ENCODE peak calls at places on chromosomes 11 and 22, in six cellular contexts. N is HCT116, R is sigmoid colon, W is HepG2, P is transverse colon, G is K562. J is an unnamed sample.

GRCh38 chr11:114562166-114562916 is 2.7 kb upstream of the NXPE1 start:
- DNase-seq in N (no peak), R (no peak), W (no peak), P (no peak), G (no peak), J (no peak)

GRCh38 chr11:3347127-3347526 is 31.8 kb downstream of the ZNF195 start:
- DNase-seq in N (no peak), R (no peak), W (no peak), P (no peak), G (no peak), J (no peak)

GRCh38 chr11:126304457-126305072 is 705 bp downstream of the DCPS start:
- DNase-seq in N (no peak), R (peak), W (no peak), P (no peak), G (peak), J (no peak)

GRCh38 chr11:47889714-47890441 is 41.7 kb upstream of the NUP160 start:
- DNase-seq in N (no peak), R (no peak), W (no peak), P (no peak), G (no peak), J (no peak)

GRCh38 chr22:29331213-29331612 is 15.7 kb upstream of the RASL10A start:
- DNase-seq in N (no peak), R (no peak), W (no peak), P (no peak), G (no peak), J (no peak)

GRCh38 chr11:117094776-117095175 is 3.5 kb downstream of the SIK3 start:
- DNase-seq in N (no peak), R (no peak), W (no peak), P (no peak), G (no peak), J (no peak)

GRCh38 chr22:37419916-37420655 is 7.2 kb downstream of the ELFN2 start:
- DNase-seq in N (no peak), R (no peak), W (no peak), P (no peak), G (no peak), J (no peak)

GRCh38 chr11:38517991-38518390 is 1920.0 kb upstream of the RAG2 start:
- DNase-seq in N (no peak), R (no peak), W (no peak), P (no peak), G (peak), J (no peak)

GRCh38 chr11:88377661-88378060 is 40.1 kb upstream of the CTSC start:
- DNase-seq in N (no peak), R (no peak), W (no peak), P (no peak), G (no peak), J (no peak)

GRCh38 chr11:7514099-7514725 is 413 bp downstream of the PPFIBP2 start:
- DNase-seq in N (no peak), R (peak), W (no peak), P (peak), G (peak), J (no peak)

GRCh38 chr11:128313931-128314330 is 273.4 kb downstream of the ETS1 start:
- DNase-seq in N (no peak), R (no peak), W (no peak), P (no peak), G (no peak), J (no peak)

GRCh38 chr11:113531575-113532451 is 56.6 kb upstream of the DRD2 start:
- DNase-seq in N (no peak), R (no peak), W (no peak), P (no peak), G (no peak), J (no peak)

DNA sequence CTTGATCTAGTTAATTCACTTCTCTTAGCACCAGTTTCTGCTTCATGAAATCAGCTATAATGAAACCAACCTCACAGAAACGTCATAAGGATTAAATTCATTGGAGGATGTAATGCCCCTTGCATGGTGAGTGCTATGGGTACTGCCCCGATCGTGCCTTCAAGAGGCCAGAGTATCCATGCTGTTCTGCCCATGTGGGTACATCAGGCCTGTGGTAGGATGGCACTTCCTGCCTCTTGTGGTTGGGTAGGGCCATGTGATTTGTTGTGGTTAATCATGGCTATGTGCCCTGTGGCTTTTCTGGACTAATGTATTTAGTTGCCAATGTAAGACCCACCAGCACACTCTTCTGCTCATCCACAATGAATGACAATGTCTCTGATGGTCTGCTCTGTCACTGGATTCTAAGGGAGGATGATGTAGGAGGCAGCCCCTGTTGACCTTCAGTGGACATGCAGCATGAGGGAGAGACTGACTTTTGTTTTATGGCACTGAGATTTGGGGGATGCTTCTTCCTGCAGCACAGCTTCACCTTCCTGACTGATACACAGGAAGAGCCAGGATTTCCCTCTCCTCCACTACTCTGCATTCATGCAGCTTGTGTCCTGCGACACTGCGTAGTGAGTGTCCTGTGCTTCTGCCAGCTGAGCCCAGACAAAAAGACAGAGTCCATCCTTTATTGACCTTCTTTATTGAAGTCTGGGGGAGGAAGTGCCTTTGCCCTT is 66.2 kb downstream of the DHCR7 start:
- DNase-seq in N (no peak), R (no peak), W (no peak), P (no peak), G (no peak), J (no peak)
- TF ChIP-seq POLR2AphosphoS5 in N (no peak), R (no peak), W (no peak), P (no peak), G (no peak), J (no peak)

DNA sequence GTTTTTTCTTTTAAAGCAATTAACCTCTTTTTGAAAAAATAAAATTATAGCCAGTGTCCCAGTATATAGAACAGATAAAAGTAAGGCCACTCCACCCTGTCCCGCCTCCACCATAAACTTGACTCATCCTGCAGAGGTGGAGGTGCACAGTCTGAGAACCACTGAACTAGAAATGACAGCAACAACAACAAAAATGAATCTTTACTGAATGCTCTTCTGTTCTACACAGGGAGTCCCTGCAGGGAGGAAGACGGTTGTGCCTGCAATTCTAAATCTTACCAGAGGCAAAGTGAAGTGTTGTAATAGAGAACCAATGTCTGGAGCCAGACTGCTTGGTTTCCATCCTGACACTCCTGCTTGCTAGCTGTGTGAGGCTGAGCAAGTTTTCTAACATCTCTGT is 162.3 kb downstream of the FBXO7 start:
- DNase-seq in N (no peak), R (no peak), W (no peak), P (no peak), G (no peak), J (no peak)
- TF ChIP-seq CTCF in N (no peak), R (no peak), W (no peak), P (no peak), G (no peak), J (no peak)

DNA sequence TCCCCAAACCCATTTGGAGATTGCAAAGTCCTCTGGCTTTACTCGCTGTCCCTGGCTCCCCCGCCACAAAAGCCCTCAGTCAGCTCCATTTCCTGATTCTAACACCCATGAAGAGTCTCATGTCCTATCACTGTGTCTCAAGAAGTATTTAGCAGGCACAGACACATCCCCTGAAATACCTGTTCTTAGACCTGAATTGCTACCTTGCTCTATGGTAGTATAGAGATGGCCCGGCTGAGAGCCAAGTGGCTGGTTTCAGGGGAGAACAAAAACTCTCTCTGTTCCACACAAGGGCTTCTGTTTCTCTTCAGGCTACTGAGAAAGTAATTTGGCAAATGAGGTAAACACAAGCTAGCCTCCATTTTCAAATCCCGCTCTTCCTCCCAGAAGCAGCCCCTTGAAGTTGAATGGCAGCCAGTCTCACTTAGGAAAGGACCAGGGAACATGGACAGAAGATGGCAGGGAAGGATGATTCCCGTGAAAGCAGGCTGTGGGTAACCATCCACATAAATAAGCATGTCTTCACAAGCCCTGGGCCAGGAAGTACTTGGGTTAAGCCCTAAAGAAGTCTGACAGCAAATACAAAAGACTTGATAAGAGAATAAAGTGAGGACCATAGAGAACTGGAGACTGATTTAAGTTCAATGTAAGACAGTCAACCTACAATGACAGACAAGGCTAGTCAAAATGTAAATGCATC is 137.8 kb downstream of the C11orf58 start:
- DNase-seq in N (no peak), R (no peak), W (no peak), P (no peak), G (no peak), J (no peak)
- TF ChIP-seq POLR2AphosphoS5 in N (no peak), R (no peak), W (no peak), P (no peak), G (no peak), J (no peak)

GRCh38 chr11:27386176-27386575 is 23.2 kb upstream of the CCDC34 start:
- DNase-seq in N (no peak), R (no peak), W (no peak), P (no peak), G (no peak), J (no peak)

GRCh38 chr11:27380796-27381195 is 17.8 kb upstream of the CCDC34 start:
- DNase-seq in N (no peak), R (no peak), W (no peak), P (no peak), G (no peak), J (no peak)

GRCh38 chr11:27381238-27381666 is 18.2 kb upstream of the CCDC34 start:
- DNase-seq in N (no peak), R (no peak), W (no peak), P (no peak), G (no peak), J (no peak)

GRCh38 chr11:27385245-27385644 is 22.2 kb upstream of the CCDC34 start:
- DNase-seq in N (no peak), R (no peak), W (no peak), P (no peak), G (no peak), J (no peak)

GRCh38 chr11:27383645-27384044 is 20.6 kb upstream of the CCDC34 start:
- DNase-seq in N (no peak), R (no peak), W (no peak), P (no peak), G (no peak), J (no peak)
- TF ChIP-seq CTCF in N (no peak), R (no peak), W (no peak), P (no peak), G (no peak), J (no peak)

GRCh38 chr11:14380947-14381555 is 22.1 kb upstream of the RRAS2 start:
- DNase-seq in N (no peak), R (peak), W (peak), P (peak), G (no peak), J (peak)
- TF ChIP-seq POLR2AphosphoS5 in N (peak), R (peak), W (no peak), P (peak), G (no peak), J (no peak)

DNA sequence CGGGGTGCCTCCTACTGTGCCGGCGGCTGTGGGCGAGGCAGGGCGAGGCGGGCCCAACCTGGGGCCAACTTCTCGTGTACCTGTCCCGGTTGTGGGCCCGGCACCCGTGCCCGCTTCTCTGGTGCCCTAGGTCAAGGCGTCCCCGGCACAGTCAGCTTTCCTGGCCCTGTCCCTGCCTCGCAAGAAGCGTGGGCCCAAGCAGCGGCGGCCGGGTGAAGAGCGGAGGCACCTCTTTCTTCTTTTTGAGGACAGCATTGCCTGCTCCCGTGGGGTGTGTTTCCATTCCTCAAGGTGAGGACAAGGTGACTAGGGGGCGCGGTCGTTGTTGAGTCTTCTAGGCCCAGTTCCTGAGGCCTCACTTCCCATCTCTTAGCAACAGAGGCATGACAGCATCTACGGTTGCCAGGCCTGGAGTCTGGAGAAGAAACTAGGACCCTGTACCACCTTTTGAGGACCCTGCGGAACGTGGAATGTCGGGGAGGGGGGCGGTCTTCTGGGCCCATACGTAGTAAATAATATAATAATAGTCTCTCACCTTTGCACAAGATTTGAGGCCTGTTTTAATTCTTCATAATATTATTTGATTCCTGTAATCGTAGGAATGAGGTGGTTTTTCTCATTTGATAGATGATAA is 418 bp downstream of the ACO2 start:
- DNase-seq in N (no peak), R (peak), W (no peak), P (peak), G (peak), J (no peak)
- TF ChIP-seq CTCF in N (no peak), R (no peak), W (peak), P (no peak), G (no peak), J (no peak)

DNA sequence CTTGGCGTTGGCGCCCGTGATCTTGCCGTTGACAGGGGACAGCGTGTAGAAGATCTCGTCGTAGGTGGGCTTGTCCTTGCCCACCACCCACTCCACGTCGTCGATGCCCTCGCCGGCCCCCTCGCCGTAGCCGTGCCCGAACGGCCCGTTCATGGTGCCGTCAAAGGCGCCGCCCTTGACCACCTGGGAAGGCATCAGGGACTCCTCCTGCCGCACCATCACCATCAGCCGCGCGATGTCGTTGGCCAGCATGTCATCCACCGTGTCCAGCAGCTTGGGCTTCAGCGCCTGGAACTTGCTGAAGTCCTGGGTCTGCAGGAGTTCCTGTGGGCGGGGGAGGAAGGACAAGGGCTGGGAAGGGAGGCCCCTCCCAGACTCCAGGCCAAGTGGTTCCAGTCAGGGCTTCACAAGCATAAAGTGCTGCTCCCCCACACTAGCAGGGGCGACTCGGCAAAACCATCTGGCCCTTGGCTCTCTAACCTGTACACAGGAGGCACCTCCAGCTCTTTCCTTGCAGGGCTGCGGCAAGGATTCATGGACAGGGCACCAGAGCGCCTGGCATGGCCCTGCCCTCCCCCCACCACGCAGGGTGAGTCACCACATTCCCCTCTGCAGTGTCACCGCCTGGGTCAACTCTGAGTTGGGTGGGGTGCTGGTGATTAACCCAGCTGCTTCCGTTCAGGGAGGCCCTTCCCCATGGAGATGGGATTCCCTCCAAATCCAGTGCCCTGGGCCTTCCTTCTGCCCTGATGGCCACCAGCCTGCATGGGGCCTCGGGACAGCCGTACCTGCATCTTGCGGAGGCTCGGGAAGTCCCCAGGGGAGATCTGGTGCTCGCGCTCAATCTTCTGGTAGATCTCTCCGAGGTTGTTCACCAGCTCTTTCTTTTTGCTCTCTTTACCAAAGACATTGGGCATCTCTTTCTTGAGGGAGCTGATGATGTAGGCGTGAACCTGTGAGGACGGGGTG is 10.4 kb upstream of the CDC42BPG start:
- DNase-seq in N (peak), R (peak), W (peak), P (peak), G (peak), J (peak)
- TF ChIP-seq POLR2AphosphoS5 in N (peak), R (peak), W (no peak), P (peak), G (no peak), J (peak)

DNA sequence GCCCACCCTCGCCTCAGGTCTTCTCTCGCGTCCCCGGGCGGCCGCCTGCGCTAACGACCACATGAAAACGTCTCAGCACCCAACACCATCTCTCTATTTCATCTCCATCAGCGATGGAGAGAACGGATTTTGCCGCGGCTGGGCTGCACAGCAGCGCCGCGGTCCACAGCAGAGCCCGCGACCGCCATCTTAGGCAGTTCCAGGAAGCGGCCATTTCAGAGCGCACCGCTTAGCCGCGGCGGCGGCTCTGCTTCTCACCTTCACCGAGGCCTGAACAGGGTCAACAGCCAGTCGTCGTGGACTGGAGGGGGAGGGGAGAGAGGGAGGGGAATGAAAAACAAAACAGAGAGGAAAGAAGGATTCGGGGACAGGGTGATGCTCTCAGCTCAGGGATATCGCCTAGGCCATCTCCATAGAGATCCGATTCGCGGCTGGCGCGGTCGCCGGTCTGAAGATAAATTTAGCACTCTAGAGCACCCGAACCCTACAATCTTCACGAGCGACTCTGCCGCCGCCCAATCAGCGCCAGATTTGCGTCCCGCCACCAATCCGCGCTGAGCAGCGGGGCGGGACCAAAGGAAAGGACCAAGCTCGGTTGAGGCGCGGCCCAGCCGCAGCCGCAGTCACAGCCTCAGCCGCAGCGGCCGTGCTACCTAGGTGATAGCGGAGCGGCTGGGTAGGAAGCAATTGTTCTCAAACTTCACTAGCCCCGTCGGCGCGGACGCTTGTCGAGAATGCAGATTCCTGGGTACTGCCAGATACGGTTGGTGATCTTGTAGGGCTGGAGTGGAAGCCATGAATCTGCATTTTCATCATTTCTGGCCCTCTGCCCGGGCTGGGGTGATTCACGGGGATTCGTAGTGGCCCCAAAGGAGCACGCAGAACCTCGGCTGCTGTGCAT is at the start of gene ZBED5:
- DNase-seq in N (peak), R (peak), W (peak), P (peak), G (peak), J (peak)
- TF ChIP-seq CTCF in N (no peak), R (peak), W (no peak), P (peak), G (no peak), J (peak)

J was measured in breast epithelium.